ENCODE peak calls at places on chromosome 20, in nine cellular contexts. I is nephron progenitor cell; N is mesenteric fat pad; T is stimulated activated CD4-positive, alpha-beta T cell treated with anti-CD3 and anti-CD28 coated beads, Interleukin-4, amount 100 ng/mL, for 48 hours; C is ecto neural progenitor cell; R is amniotic stem cell; M is HTR-8/SVneo; W is A549; F is T-helper 1 cell. L is an unnamed sample.

GRCh38 chr20:37405351-37405897 is 59.5 kb downstream of the SRC start:
- DNase-seq in I (no peak), N (no peak), T (no peak), C (no peak), R (no peak), M (no peak), W (peak; percentile 61), F (no peak), L (no peak)

GRCh38 chr20:44084891-44085290 is 102.1 kb downstream of the JPH2 start:
- DNase-seq in I (no peak), N (no peak), T (no peak), C (no peak), R (no peak), M (no peak), W (no peak), F (no peak), L (no peak)

GRCh38 chr20:22490287-22491187 is 93.8 kb downstream of the FOXA2 start:
- DNase-seq in I (peak; percentile 34), N (no peak), T (no peak), C (peak; percentile 49), R (no peak), M (no peak), W (peak; percentile 94), F (no peak), L (no peak)

GRCh38 chr20:25669826-25670422 is 26.7 kb downstream of the ZNF337 start:
- DNase-seq in I (no peak), N (no peak), T (no peak), C (no peak), R (peak; percentile 24), M (no peak), W (peak; percentile 48), F (no peak), L (no peak)

GRCh38 chr20:50475879-50476292 is 34.3 kb upstream of the PTPN1 start:
- DNase-seq in I (no peak), N (no peak), T (no peak), C (no peak), R (no peak), M (peak; percentile 81), W (peak; percentile 62), F (no peak), L (no peak)

GRCh38 chr20:49460916-49461315 is 21.6 kb downstream of the KCNB1 start:
- DNase-seq in I (no peak), N (no peak), T (no peak), C (no peak), R (no peak), M (no peak), W (no peak), F (no peak), L (no peak)

GRCh38 chr20:63944078-63944941 is 11.9 kb downstream of the UCKL1 start:
- DNase-seq in I (no peak), N (no peak), T (no peak), C (no peak), R (no peak), M (no peak), W (no peak), F (no peak), L (no peak)

GRCh38 chr20:32208499-32209154 is 947 bp downstream of the POFUT1 start:
- DNase-seq in I (no peak), N (no peak), T (no peak), C (no peak), R (no peak), M (no peak), W (no peak), F (no peak), L (no peak)

GRCh38 chr20:5696011-5696559 is 54.1 kb upstream of the SHLD1 start:
- DNase-seq in I (no peak), N (no peak), T (no peak), C (no peak), R (no peak), M (no peak), W (peak; percentile 95), F (no peak), L (no peak)

GRCh38 chr20:44728835-44729342 is 13.7 kb downstream of the CCN5 start:
- DNase-seq in I (no peak), N (no peak), T (no peak), C (no peak), R (peak; percentile 68), M (peak; percentile 100), W (peak; percentile 97), F (no peak), L (peak; percentile 51)

GRCh38 chr20:63084563-63084927 is 77.8 kb upstream of the BHLHE23 start:
- DNase-seq in I (no peak), N (peak; percentile 80), T (no peak), C (no peak), R (no peak), M (no peak), W (no peak), F (no peak), L (no peak)

GRCh38 chr20:37542281-37542680 is 14.6 kb upstream of the BLCAP start:
- DNase-seq in I (no peak), N (no peak), T (no peak), C (no peak), R (no peak), M (no peak), W (peak; percentile 63), F (no peak), L (no peak)

GRCh38 chr20:9360427-9360826 is 154.0 kb upstream of the LAMP5 start:
- DNase-seq in I (no peak), N (no peak), T (no peak), C (no peak), R (no peak), M (no peak), W (no peak), F (no peak), L (no peak)

GRCh38 chr20:35181731-35182130 is 9.9 kb downstream of the PROCR start:
- DNase-seq in I (no peak), N (no peak), T (no peak), C (no peak), R (no peak), M (no peak), W (no peak), F (no peak), L (no peak)

GRCh38 chr20:56247954-56248782 is at the start of gene MC3R:
- DNase-seq in I (peak; percentile 30), N (no peak), T (peak; percentile 34), C (peak; percentile 72), R (no peak), M (peak; percentile 83), W (peak; percentile 63), F (peak; percentile 5), L (no peak)

GRCh38 chr20:58542411-58543095 is 27.4 kb upstream of the APCDD1L start:
- DNase-seq in I (peak; percentile 32), N (no peak), T (no peak), C (peak; percentile 32), R (no peak), M (peak; percentile 74), W (no peak), F (no peak), L (no peak)

GRCh38 chr20:61730631-61731362 is 334.9 kb downstream of the TAF4 start:
- DNase-seq in I (no peak), N (no peak), T (no peak), C (no peak), R (no peak), M (no peak), W (no peak), F (no peak), L (no peak)

GRCh38 chr20:37821691-37822655 is 81.0 kb upstream of the VSTM2L start:
- DNase-seq in I (no peak), N (no peak), T (no peak), C (no peak), R (peak; percentile 84), M (peak; percentile 81), W (no peak), F (no peak), L (no peak)

GRCh38 chr20:19886666-19887288 is 128.7 kb downstream of the RIN2 start:
- DNase-seq in I (no peak), N (no peak), T (no peak), C (no peak), R (no peak), M (no peak), W (peak; percentile 76), F (no peak), L (no peak)

GRCh38 chr20:43658068-43658722 is 8.7 kb upstream of the MYBL2 start:
- DNase-seq in I (no peak), N (no peak), T (peak; percentile 45), C (no peak), R (peak; percentile 3), M (peak; percentile 74), W (peak; percentile 37), F (no peak), L (no peak)

GRCh38 chr20:41150664-41151063 is 13.3 kb downstream of the PLCG1 start:
- DNase-seq in I (no peak), N (no peak), T (no peak), C (no peak), R (no peak), M (no peak), W (no peak), F (peak; percentile 12), L (no peak)

L was measured in NCI-H2107.